ENCODE peak calls at places on chromosomes 4 and X, in six cellular contexts. Y is fibroblast of lung, Q is spleen, F is left ventricle myocardium inferior, Z is tibial nerve, X is aorta. O is an unnamed sample.

GRCh38 chr4:162498168-162498567 is 334.4 kb upstream of the FSTL5 start:
- DNase-seq in F (peak; percentile 48), X (no peak), Y (no peak), Z (no peak), Q (no peak), O (no peak)

GRCh38 chr4:142402925-142403324 is 443.2 kb downstream of the INPP4B start:
- DNase-seq in Y (peak; percentile 53), Z (peak; percentile 14), X (no peak), Q (no peak), F (no peak), O (no peak)

GRCh38 chr4:73735231-73735630 is 5.1 kb upstream of the CXCL8 start:
- DNase-seq in X (no peak), Z (no peak), Y (peak; percentile 78), Q (no peak), F (no peak), O (no peak)

GRCh38 chr4:151679247-151679646 is 81.6 kb downstream of the GATB start:
- DNase-seq in Q (no peak), Y (no peak), F (no peak), Z (no peak), X (no peak), O (no peak)

GRCh38 chrX:75086731-75087195 is 69.3 kb downstream of the ABCB7 start:
- DNase-seq in X (no peak), Z (no peak), F (no peak), Q (no peak), Y (peak; percentile 51), O (no peak)

GRCh38 chrX:139025822-139026221 is 314.3 kb upstream of the FGF13 start:
- DNase-seq in X (no peak), Y (no peak), F (no peak), Z (no peak), Q (no peak), O (no peak)

GRCh38 chrX:134622056-134622812 is 36.0 kb downstream of the PLAC1 start:
- DNase-seq in X (no peak), Y (peak; percentile 86), F (no peak), Z (no peak), Q (no peak), O (peak; percentile 5)

GRCh38 chrX:10633722-10634121 is 13.3 kb upstream of the MID1 start:
- DNase-seq in F (peak; percentile 12), Z (no peak), X (no peak), Q (no peak), Y (peak; percentile 88), O (peak; percentile 22)

GRCh38 chrX:138986235-138986634 is 274.7 kb upstream of the FGF13 start:
- DNase-seq in Q (no peak), F (no peak), Y (no peak), X (no peak), Z (no peak), O (no peak)

GRCh38 chr4:139452000-139452399 is 1.9 kb upstream of the RAB33B start:
- DNase-seq in F (no peak), Z (no peak), X (no peak), Y (no peak), Q (no peak), O (no peak)

GRCh38 chrX:144722307-144722706 is 525.0 kb upstream of the SPANXN1 start:
- DNase-seq in Y (no peak), Z (no peak), X (no peak), F (no peak), Q (no peak), O (no peak)

GRCh38 chr4:67785528-67785927 is 31.3 kb upstream of the GNRHR start:
- DNase-seq in X (no peak), Q (no peak), Y (no peak), F (no peak), Z (no peak), O (no peak)

GRCh38 chr4:67776746-67777145 is 22.6 kb upstream of the GNRHR start:
- DNase-seq in Z (no peak), Y (no peak), F (no peak), X (no peak), Q (no peak), O (no peak)

DNA sequence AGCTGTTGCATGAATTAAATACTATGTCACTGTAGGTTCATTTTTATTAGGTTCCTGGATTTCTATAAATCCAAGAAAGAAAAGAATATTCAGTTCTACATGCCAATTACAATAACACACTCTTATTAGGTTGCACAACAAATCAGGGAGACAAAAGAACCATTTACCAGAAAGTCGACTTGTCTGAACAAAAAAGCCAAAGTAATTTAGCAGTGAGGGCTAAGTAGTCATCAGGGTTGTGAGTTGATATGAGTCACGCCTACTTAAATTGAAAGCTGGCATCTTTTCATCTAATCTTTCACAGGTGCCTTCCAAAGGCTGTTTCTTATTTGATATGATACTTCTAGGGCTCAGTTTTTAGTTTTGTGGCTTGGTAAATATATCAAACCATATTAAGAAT is 25.4 kb upstream of the GNRHR start:
- DNase-seq in Q (no peak), Y (no peak), F (no peak), Z (no peak), X (no peak), O (no peak)
- H3K4me1 ChIP-seq in Q (no peaks in the 10 kb centered on the region), Y (no peaks in the 10 kb centered on the region), F (no peaks in the 10 kb centered on the region), Z (peaks cover 2% of the 10 kb centered on the region), X (no peaks in the 10 kb centered on the region), O (no peaks in the 10 kb centered on the region)

GRCh38 chrX:17375631-17376380 is 806 bp downstream of the NHS start:
- DNase-seq in Y (peak; percentile 31), Z (peak; percentile 13), X (peak; percentile 80), Q (peak; percentile 71), F (peak; percentile 16), O (peak; percentile 31)
- H3K4me3 ChIP-seq in Y (peak overlapping the region; percentile 49), Z (peak overlapping the region; percentile 47), X (peak overlapping the region; percentile 56), Q (peak overlapping the region; percentile 61), F (peak overlapping the region; percentile 69), O (peak overlapping the region; percentile 57)

GRCh38 chr4:159292137-159292896 is 189.4 kb downstream of the RAPGEF2 start:
- DNase-seq in Z (no peak), Y (no peak), Q (no peak), X (no peak), F (no peak), O (no peak)
- H3K4me1 ChIP-seq in Z (peaks cover 41% of the 10 kb centered on the region), Y (peaks cover 18% of the 10 kb centered on the region), Q (no peaks in the 10 kb centered on the region), X (no peaks in the 10 kb centered on the region), F (peaks cover 96% of the 10 kb centered on the region), O (peaks cover 27% of the 10 kb centered on the region)

DNA sequence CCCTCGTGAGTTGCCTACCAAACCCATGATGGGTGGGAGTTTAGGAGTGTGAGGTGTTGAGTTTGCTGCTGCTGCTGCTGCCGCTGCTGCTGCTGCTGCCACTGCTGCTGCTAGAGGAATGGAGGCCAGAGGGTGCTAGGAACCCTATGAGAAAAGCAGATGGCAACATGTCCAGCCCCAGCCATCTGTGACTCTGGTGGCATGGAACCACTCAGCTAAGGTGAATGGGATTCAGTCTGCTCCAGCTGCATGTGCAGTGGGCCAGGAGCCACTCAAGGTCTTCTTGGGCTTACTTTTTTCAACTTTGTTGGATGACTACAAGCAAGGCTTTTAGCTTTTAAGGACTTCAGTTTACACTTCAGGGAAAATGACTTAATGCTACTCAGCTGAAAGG is 103.8 kb downstream of the RTL5 start:
- DNase-seq in Q (no peak), Z (no peak), F (no peak), Y (no peak), X (no peak), O (no peak)
- H3K4me3 ChIP-seq in Q (no peak overlapping the region), Z (no peak overlapping the region), F (no peak overlapping the region), Y (peak overlapping the region; percentile 13), X (peak overlapping the region; percentile 52), O (no peak overlapping the region)

GRCh38 chrX:66012094-66012534 is 27.8 kb downstream of the VSIG4 start:
- DNase-seq in X (no peak), F (no peak), Z (no peak), Y (no peak), Q (peak; percentile 74), O (no peak)

GRCh38 chrX:66014560-66014959 is 25.3 kb downstream of the VSIG4 start:
- DNase-seq in F (no peak), Z (no peak), X (no peak), Q (no peak), Y (no peak), O (no peak)

GRCh38 chrX:66014084-66014483 is 25.8 kb downstream of the VSIG4 start:
- DNase-seq in F (no peak), Y (no peak), Q (no peak), Z (no peak), X (no peak), O (no peak)

GRCh38 chrX:66015152-66015827 is 24.6 kb downstream of the VSIG4 start:
- DNase-seq in F (peak; percentile 18), Z (no peak), Y (no peak), X (no peak), Q (peak; percentile 85), O (peak; percentile 6)

GRCh38 chrX:66013195-66013816 is 26.6 kb downstream of the VSIG4 start:
- DNase-seq in X (no peak), Y (no peak), F (no peak), Z (no peak), Q (no peak), O (no peak)
- H3K4me1 ChIP-seq in X (no peaks in the 10 kb centered on the region), Y (no peaks in the 10 kb centered on the region), F (no peaks in the 10 kb centered on the region), Z (no peaks in the 10 kb centered on the region), Q (peaks cover 36% of the 10 kb centered on the region), O (no peaks in the 10 kb centered on the region)

GRCh38 chr4:26261400-26261799 is 59.4 kb upstream of the RBPJ start:
- DNase-seq in Y (no peak), F (no peak), Z (no peak), X (no peak), Q (no peak), O (no peak)
- H3K4me3 ChIP-seq in Y (no peak overlapping the region), F (no peak overlapping the region), Z (no peak overlapping the region), X (no peak overlapping the region), Q (no peak overlapping the region), O (no peak overlapping the region)

O was measured in heart right ventricle.